ENCODE peak calls at places on chromosomes 3 and 15, in six cellular contexts. V, F, Z, M, U and J are unnamed samples.

GRCh38 chr3:185998136-185998535 is 60.3 kb upstream of the TRA2B start:
- DNase-seq in F (no peak), Z (no peak), M (no peak), U (no peak), V (no peak), J (no peak)

GRCh38 chr3:150213577-150213976 is 194.5 kb upstream of the TSC22D2 start:
- DNase-seq in Z (no peak), M (no peak), V (no peak), U (no peak), F (no peak), J (no peak)

GRCh38 chr3:149369991-149370866 is 7.2 kb downstream of the TM4SF1 start:
- DNase-seq in F (peak), V (no peak), Z (no peak), U (no peak), M (no peak), J (no peak)

GRCh38 chr3:112519424-112520001 is 20.2 kb upstream of the BTLA start:
- DNase-seq in Z (no peak), V (no peak), M (peak), U (no peak), F (peak), J (peak)

GRCh38 chr3:184417619-184418327 is 37.9 kb downstream of the CHRD start:
- DNase-seq in M (peak), Z (peak), V (peak), F (peak), U (peak), J (peak)

GRCh38 chr3:49648354-49649057 is 25.6 kb upstream of the APEH start:
- DNase-seq in M (no peak), F (no peak), Z (peak), U (no peak), V (no peak), J (no peak)

GRCh38 chr3:56787258-56787777 is 14.4 kb downstream of the ARHGEF3 start:
- DNase-seq in Z (no peak), U (no peak), M (no peak), F (no peak), V (no peak), J (no peak)

GRCh38 chr15:85396554-85396953 is 16.2 kb downstream of the AKAP13 start:
- DNase-seq in M (no peak), F (no peak), V (no peak), Z (no peak), U (no peak), J (no peak)

GRCh38 chr3:126604691-126605090 is 46.0 kb upstream of the C3orf22 start:
- DNase-seq in U (no peak), V (no peak), Z (no peak), F (no peak), M (no peak), J (no peak)

GRCh38 chr3:33884204-33884561 is 85.8 kb downstream of the PDCD6IP start:
- DNase-seq in F (no peak), M (no peak), V (no peak), U (peak), Z (no peak), J (peak)

GRCh38 chr3:190036631-190037030 is 84.1 kb downstream of the P3H2 start:
- DNase-seq in U (no peak), V (no peak), M (no peak), Z (no peak), F (peak), J (no peak)

GRCh38 chr3:190385835-190386688 is 1.9 kb upstream of the CLDN16 start:
- DNase-seq in F (peak), Z (no peak), M (peak), V (peak), U (no peak), J (no peak)

GRCh38 chr15:62957130-62957529 is 85.4 kb upstream of the TPM1 start:
- DNase-seq in Z (no peak), M (no peak), F (peak), V (no peak), U (no peak), J (no peak)

GRCh38 chr3:113140876-113141275 is 70.5 kb upstream of the BOC start:
- DNase-seq in Z (no peak), V (no peak), U (no peak), F (peak), M (no peak), J (no peak)

GRCh38 chr15:88331291-88331690 is 74.8 kb upstream of the NTRK3 start:
- DNase-seq in Z (peak), V (peak), U (no peak), M (peak), F (peak), J (peak)

GRCh38 chr15:74873756-74874424 is 725 bp upstream of the SCAMP2 start:
- DNase-seq in M (no peak), U (peak), F (no peak), V (peak), Z (no peak), J (peak)

GRCh38 chr15:50879016-50879415 is 29.5 kb upstream of the AP4E1 start:
- DNase-seq in U (no peak), V (no peak), Z (no peak), F (no peak), M (no peak), J (no peak)

GRCh38 chr15:37096878-37097568 is 3.3 kb downstream of the MEIS2 start:
- DNase-seq in F (peak), V (no peak), M (no peak), Z (no peak), U (no peak), J (no peak)

GRCh38 chr15:37100109-37100873 is at the start of gene MEIS2:
- DNase-seq in V (peak), M (peak), Z (peak), F (peak), U (peak), J (peak)

GRCh38 chr15:37095993-37096877 is 4.1 kb downstream of the MEIS2 start:
- DNase-seq in F (no peak), U (peak), M (no peak), V (no peak), Z (no peak), J (peak)

GRCh38 chr15:37099321-37100108 is 834 bp downstream of the MEIS2 start:
- DNase-seq in M (peak), U (peak), F (peak), V (no peak), Z (no peak), J (peak)

DNA sequence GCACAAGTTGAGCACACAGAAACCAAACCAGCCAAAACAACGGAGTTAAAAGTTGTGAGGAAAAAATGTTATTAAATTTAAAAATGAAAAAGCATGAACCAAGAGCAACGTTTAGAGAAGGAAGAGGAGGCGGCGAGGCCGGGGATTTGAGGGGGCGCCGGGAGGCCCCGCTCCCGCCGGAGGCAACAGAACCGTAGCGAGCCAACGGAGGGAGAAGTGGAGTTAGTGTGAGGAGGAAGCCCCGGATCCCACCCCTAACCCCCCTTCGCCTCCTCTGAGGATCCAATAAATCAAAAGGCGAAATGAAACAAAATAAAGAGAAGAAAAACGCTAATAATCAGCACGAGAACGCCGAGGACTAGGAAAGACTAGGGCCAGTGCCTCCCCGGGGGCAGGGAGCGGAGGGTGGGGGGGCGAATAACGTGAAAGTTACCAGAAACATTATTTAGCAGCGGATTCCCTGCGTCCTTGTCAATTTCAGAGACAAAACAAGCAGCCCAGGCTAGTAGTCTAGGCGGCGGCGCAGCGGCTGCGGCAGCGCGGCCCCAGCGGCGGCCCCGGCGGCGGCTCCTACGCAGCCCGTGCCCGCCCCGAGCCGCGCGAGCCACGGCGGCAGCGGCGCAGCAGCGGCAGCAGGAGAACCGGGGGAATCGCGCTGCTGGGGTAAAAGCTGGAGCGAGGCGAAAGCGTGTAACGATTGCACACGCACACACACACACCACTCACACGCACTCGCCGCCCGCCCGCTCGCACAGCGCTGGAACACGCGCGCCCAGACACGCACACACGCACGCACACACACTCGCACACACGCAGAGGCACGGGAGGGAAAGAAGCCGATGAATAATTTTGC is 1.7 kb downstream of the MEIS2 start:
- DNase-seq in M (no peak), F (peak), Z (no peak), U (peak), V (peak), J (peak)
- H3K4me3 ChIP-seq in M (peak), F (peak), Z (peak), U (peak), V (no peak), J (peak)

GRCh38 chr15:66849393-66849745 is 147.3 kb downstream of the SMAD6 start:
- DNase-seq in M (no peak), U (no peak), Z (no peak), V (no peak), F (no peak), J (no peak)
- H3K27ac ChIP-seq in M (no peak), U (peak), Z (peak), V (no peak), F (no peak), J (no peak)

GRCh38 chr15:40844543-40844981 is 714 bp downstream of the SPINT1 start:
- DNase-seq in Z (peak), V (peak), F (no peak), M (no peak), U (no peak), J (peak)

GRCh38 chr15:40846846-40847224 is 3.0 kb downstream of the SPINT1 start:
- DNase-seq in V (peak), F (no peak), U (no peak), M (no peak), Z (no peak), J (no peak)

GRCh38 chr15:40845036-40845435 is 1.2 kb downstream of the SPINT1 start:
- DNase-seq in M (no peak), F (no peak), U (no peak), V (peak), Z (no peak), J (no peak)

GRCh38 chr15:40845511-40846284 is 1.9 kb downstream of the SPINT1 start:
- DNase-seq in M (no peak), V (peak), U (no peak), Z (no peak), F (no peak), J (no peak)

GRCh38 chr15:40847225-40847961 is 3.5 kb downstream of the SPINT1 start:
- DNase-seq in F (peak), V (peak), Z (no peak), U (no peak), M (no peak), J (peak)
- TF ChIP-seq POLR2A in F (no peak), V (peak), Z (no peak), U (no peak), M (no peak), J (no peak)

GRCh38 chr3:159854500-159855124 is 134.0 kb upstream of the IL12A start:
- DNase-seq in V (no peak), F (peak), Z (no peak), M (peak), U (no peak), J (no peak)

GRCh38 chr3:159855599-159856495 is 132.8 kb upstream of the IL12A start:
- DNase-seq in U (no peak), M (no peak), F (no peak), V (no peak), Z (no peak), J (no peak)

GRCh38 chr3:159858650-159859049 is 130.0 kb upstream of the IL12A start:
- DNase-seq in F (no peak), Z (no peak), V (no peak), U (no peak), M (no peak), J (no peak)

GRCh38 chr3:159857840-159858239 is 130.8 kb upstream of the IL12A start:
- DNase-seq in M (no peak), F (no peak), U (no peak), Z (no peak), V (no peak), J (no peak)

DNA sequence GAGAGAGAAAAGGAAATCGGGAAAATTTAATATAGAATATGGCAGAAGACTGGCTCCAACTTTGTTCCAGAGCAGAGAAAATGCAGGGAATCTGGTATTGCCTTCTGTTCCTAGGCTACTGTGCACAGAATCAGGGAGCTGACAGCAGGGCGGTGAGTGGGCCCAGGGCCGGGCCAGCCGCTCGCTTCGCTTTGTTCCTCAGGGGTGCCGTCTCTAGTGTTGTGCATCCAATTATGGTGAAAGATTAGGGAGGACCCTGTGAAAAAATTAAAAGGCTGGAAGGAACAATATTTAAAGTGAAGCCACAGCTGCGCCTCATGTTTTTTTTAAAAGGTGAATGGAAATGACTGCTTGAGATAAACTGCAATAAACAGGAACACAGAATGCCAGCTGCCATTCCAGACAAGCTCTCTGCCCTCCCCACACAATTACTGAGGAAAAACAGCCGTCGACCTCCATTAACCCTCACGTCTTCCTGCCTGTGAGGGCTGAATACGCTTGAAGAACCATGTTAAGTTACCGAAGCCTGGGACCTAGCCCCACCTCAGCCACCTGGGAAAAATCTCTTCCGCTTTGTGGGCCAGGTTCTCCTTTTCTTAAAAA is 132.0 kb upstream of the IL12A start:
- DNase-seq in M (no peak), U (no peak), F (no peak), Z (no peak), V (no peak), J (no peak)
- H3K4me3 ChIP-seq in M (no peak), U (no peak), F (no peak), Z (peak), V (no peak), J (no peak)

DNA sequence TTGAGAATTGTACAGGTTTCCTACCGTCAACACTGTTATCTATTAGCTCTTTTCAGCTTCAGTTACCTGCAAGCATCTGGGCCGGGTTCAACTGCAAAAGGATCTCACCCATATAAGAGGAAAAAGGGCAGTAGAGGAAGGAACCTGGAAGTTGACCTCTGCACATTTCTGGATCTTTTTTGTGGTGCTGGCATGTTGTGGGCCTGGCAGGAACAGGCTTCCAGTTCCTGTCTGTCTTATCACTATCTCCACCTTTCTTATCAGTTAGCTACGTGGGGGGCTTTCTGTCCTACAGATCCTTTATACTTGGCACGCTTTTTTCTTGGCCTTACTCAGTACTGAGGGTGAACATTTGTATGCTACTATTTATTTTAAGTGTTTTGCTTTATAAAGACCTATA is 42.2 kb upstream of the TJP1 start:
- DNase-seq in Z (no peak), M (no peak), U (no peak), F (no peak), V (no peak), J (no peak)
- H3K27ac ChIP-seq in Z (no peak), M (no peak), U (peak), F (no peak), V (no peak), J (peak)